ENCODE peak calls at places on chromosomes 6 and 20, in five cellular contexts. W, B, F, M and D are unnamed samples.
A peak's percentile ranks its signal among the peaks of the same experiment; 100 is the strongest.

GRCh38 chr20:50903353-50904051 is 27.7 kb downstream of the ADNP start:
- DNase-seq in W (no peak), B (no peak), M (no peak), F (no peak), D (no peak)

GRCh38 chr6:129280719-129281118 is 397.8 kb downstream of the LAMA2 start:
- DNase-seq in W (no peak), M (no peak), B (no peak), F (no peak), D (no peak)

GRCh38 chr6:128482642-128483041 is 37.8 kb downstream of the PTPRK start:
- DNase-seq in M (no peak), B (no peak), F (no peak), W (no peak), D (no peak)

GRCh38 chr20:34250005-34250404 is 8.8 kb downstream of the ASIP start:
- DNase-seq in M (no peak), F (no peak), B (no peak), W (no peak), D (no peak)

GRCh38 chr6:109010703-109011102 is 83.9 kb downstream of the SESN1 start:
- DNase-seq in W (no peak), F (no peak), M (no peak), B (no peak), D (no peak)

GRCh38 chr20:57060407-57061057 is 205.9 kb downstream of the BMP7 start:
- DNase-seq in B (no peak), F (peak; percentile 33), W (no peak), M (peak; percentile 42), D (no peak)

GRCh38 chr6:158798311-158798710 is 20.9 kb downstream of the EZR start:
- DNase-seq in F (no peak), M (no peak), B (no peak), W (no peak), D (no peak)

GRCh38 chr20:4592316-4593148 is 129.2 kb upstream of the PRND start:
- DNase-seq in B (no peak), M (peak; percentile 30), F (no peak), W (peak; percentile 44), D (no peak)

GRCh38 chr20:36439040-36439730 is 102.1 kb upstream of the MYL9 start:
- DNase-seq in F (no peak), M (peak; percentile 59), B (no peak), W (peak; percentile 71), D (no peak)

GRCh38 chr6:103677290-103677689 is 1182.4 kb downstream of the HACE1 start:
- DNase-seq in F (no peak), W (no peak), M (no peak), B (no peak), D (no peak)

GRCh38 chr6:71248306-71248705 is 40.3 kb upstream of the OGFRL1 start:
- DNase-seq in M (peak; percentile 78), F (no peak), B (peak; percentile 10), W (peak; percentile 54), D (peak; percentile 26)

GRCh38 chr6:12605888-12606345 is 110.7 kb upstream of the PHACTR1 start:
- DNase-seq in B (no peak), M (peak; percentile 85), W (peak; percentile 77), F (no peak), D (no peak)

GRCh38 chr6:125953502-125953875 is 3.1 kb upstream of the HINT3 start:
- DNase-seq in F (no peak), W (no peak), M (peak; percentile 73), B (no peak), D (no peak)
- TF ChIP-seq CTCF in F (no peak), W (peak; percentile 11), M (peak; percentile 73), B (peak; percentile 37), D (peak; percentile 23)

DNA sequence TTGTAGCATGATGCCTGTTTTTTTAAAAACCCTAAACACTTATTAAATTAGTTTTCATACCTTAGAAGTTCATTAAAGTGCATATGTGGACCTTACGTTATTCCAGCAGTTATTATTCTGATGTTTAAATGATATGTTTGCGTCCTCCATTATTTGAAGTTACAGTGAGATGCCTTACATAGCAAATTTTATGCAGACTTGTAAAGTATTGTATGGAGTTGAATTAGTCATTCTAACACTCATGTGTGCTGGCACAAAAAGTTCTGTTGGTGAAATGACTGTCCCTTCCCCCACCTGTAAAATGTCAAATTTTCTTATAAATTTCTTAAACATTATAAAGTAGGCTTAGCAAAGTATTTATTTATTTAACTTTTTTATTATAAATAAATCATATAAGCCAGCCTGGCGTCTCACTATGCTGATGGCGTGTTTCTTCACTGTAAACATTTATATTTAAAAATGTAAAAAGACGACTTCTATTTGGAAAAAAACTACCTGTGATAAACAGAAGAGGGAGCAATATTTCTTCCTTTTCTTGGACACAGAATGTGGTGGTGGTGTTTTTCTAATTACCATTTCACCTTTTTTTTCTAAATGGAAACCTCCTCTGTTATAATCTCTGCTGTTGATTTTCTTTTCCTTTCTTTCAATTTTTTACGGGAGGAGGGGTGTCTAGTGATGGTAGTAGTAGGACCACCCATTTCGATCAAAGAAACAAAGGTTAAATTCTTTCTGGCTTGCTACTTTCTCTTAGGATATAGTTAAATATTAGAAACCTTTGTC is 155.4 kb downstream of the RFPL4B start:
- DNase-seq in F (no peak), B (no peak), W (peak; percentile 28), M (no peak), D (no peak)
- H3K4me3 ChIP-seq in F (no peak overlapping the region), B (no peak overlapping the region), W (no peak overlapping the region), M (no peak overlapping the region), D (no peak overlapping the region)

GRCh38 chr20:46578745-46579144 is 28.3 kb upstream of the OCSTAMP start:
- DNase-seq in M (no peak), F (peak; percentile 7), W (no peak), B (no peak), D (no peak)

GRCh38 chr20:46583411-46584214 is 33.2 kb upstream of the OCSTAMP start:
- DNase-seq in F (peak; percentile 24), M (no peak), B (no peak), W (no peak), D (no peak)

GRCh38 chr20:46582648-46583047 is 32.2 kb upstream of the OCSTAMP start:
- DNase-seq in F (peak; percentile 19), M (no peak), W (no peak), B (no peak), D (no peak)

GRCh38 chr20:46580613-46581012 is 30.2 kb upstream of the OCSTAMP start:
- DNase-seq in B (no peak), F (peak; percentile 19), W (no peak), M (peak; percentile 22), D (no peak)

DNA sequence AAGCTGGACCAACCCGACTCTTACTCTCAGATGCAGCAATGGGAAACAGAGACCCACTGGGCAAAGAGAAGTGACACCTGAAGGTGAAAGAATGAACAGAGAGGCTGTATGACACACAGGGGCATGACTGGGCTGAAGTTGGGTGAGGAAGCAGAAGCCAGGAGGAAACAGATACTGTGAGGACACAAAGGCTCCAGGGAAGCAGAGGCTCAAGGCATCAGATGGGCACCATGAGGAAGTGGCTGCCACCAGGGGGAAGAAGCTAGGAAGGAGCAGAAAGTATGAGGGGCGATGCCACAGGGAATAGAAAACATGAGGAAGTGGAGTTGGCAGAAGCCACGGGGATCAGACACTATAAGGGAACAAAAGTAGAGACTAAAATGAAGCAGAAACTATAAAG is 30.9 kb upstream of the OCSTAMP start:
- DNase-seq in W (no peak), B (no peak), F (peak; percentile 32), M (no peak), D (no peak)
- TF ChIP-seq CTCF in W (no peak), B (no peak), F (no peak), M (no peak), D (no peak)

GRCh38 chr20:48607544-48607865 is 220.3 kb downstream of the PREX1 start:
- DNase-seq in B (no peak), F (no peak), W (no peak), M (no peak), D (no peak)
- H3K4me3 ChIP-seq in B (no peak overlapping the region), F (no peak overlapping the region), W (no peak overlapping the region), M (no peak overlapping the region), D (no peak overlapping the region)

DNA sequence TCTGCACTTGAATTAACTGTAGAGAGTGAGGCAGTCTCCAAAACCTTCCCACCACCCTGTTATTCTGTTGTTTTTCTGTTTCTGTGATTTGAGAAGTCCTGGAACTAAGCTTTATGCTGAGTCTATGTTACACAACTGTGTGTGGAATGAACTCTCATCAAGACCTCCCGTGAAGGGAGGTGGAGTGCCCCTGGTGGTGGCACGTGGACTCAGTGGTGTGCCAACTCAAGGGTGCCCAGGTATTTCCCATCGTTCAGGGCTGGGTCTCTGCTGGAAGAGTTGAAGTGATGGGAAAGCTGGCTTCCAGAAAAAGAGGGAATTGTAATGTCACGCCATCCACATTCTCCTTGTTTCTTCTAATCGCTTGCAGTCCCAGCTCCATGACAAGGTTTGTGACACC is 374.2 kb downstream of the SMOC2 start:
- DNase-seq in W (no peak), F (no peak), M (no peak), B (no peak), D (no peak)
- TF ChIP-seq CTCF in W (no peak), F (no peak), M (no peak), B (no peak), D (no peak)

DNA sequence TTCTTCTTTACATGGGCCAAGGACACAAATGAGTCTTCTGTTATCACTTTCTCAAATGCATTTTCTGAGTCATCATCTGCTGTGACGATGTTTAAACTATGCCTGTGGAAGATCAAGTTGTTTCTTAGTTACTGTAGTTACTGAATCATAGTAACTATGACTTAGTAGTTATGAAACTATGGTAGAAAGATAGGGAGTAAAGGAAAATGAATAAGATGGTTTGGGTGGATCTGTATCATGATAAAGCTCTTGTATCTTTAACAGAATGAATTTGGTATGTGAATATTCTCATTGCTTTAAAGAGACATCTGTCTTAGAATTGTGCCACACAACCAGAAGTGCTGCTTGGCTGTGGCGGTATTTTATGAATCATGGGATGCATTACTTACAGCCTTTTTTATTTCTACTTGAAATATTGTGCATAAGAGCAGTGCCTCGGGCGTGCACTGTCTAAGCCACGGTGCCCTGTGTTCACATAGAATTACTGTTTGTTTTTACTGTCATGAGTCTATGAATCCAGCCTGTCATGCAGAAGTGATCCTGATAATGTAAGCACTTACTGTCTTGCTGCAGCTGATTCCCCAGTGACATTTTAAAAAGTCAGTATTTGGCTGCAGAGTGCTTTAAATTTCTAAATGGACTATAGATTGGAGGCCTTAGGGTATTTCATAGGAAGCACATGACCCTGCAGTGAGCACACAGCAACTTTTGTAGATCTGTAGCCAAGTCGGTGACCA is 215.2 kb downstream of the TMEM242 start:
- DNase-seq in W (peak; percentile 95), F (no peak), M (peak; percentile 91), B (peak; percentile 83), D (peak; percentile 89)
- H3K4me3 ChIP-seq in W (no peak overlapping the region), F (no peak overlapping the region), M (no peak overlapping the region), B (no peak overlapping the region), D (no peak overlapping the region)

DNA sequence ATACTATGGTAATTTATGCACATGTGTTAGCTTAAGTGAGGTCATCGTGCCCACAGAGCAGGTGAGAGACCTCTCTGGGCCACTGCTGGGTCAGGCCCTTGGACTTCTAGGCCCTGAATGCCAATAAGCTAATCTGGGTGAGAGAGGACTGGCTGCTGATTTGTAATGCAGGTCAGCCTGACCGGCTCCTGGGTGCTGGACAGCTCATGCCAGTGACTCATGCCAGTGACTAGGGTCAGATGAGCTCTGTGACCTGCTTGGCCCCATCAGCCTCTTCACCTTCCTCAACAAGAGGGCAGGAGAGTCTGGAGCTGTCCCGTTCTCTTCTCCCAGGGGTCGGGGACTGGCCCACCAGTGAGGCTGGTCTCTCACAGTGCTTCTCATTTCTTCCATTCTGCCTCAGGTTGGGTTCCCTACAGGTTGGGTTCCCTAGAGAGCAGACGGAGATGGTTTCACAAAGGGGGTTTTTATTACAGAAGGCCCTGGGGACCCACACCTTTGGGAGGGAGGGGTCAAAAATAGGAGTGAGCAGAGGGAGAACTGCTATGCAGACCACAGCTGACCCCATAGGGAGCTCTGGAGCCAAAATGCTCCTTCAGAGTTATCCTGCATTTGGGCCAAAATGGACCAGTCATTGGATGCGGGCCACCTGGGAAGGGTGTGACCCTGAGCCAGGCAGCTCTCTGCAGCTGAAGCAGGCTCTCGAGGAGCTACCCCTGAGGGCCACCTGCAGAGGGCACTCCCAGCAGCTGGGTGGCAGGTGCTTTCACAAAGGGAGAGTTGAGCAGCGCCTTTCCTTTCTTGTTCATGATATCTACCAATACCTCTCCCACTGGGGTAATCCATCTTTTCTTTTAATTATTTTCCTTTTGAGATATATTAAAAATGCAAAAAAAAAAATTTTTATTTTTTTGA is 2.2 kb upstream of the OXT start:
- DNase-seq in W (no peak), F (no peak), B (no peak), M (no peak), D (no peak)
- TF ChIP-seq CTCF in W (no peak), F (no peak), B (no peak), M (peak; percentile 17), D (no peak)